ENCODE peak calls at places on chromosomes 6 and 20, in four cellular contexts. Q is astrocyte of the cerebellum; D is stimulated activated CD8-positive, alpha-beta memory T cell treated with anti-CD3 and anti-CD28 coated beads, Interleukin-2, amount 100 ng/mL, for 1 hour; X is IMR-90. G is an unnamed sample.

GRCh38 chr6:149453597-149454340 is 31.0 kb downstream of the ZC3H12D start:
- DNase-seq in Q (no peak), D (no peak), X (no peak), G (no peak)

GRCh38 chr6:152821525-152821924 is 70.9 kb downstream of the VIP start:
- DNase-seq in Q (no peak), D (no peak), X (no peak), G (no peak)

GRCh38 chr6:138837246-138837645 is 41.4 kb downstream of the ECT2L start:
- DNase-seq in Q (no peak), D (no peak), X (no peak), G (no peak)

GRCh38 chr6:53517021-53517420 is 27.9 kb downstream of the GCLC start:
- DNase-seq in Q (no peak), D (no peak), X (no peak), G (no peak)

GRCh38 chr6:21996425-21997207 is 300.2 kb downstream of the PRL start:
- DNase-seq in Q (peak; percentile 12), D (no peak), X (no peak), G (no peak)

GRCh38 chr6:101803146-101803545 is 409.6 kb downstream of the GRIK2 start:
- DNase-seq in Q (no peak), D (no peak), X (peak; percentile 52), G (no peak)

GRCh38 chr20:47262365-47263013 is 94.0 kb downstream of the ZMYND8 start:
- DNase-seq in Q (no peak), D (no peak), X (no peak), G (no peak)

GRCh38 chr6:2378891-2379652 is 133.7 kb upstream of the GMDS start:
- DNase-seq in Q (no peak), D (no peak), X (peak; percentile 82), G (peak; percentile 24)

GRCh38 chr20:9506964-9507369 is 7.4 kb upstream of the LAMP5 start:
- DNase-seq in Q (no peak), D (no peak), X (no peak), G (no peak)

GRCh38 chr20:64101731-64102621 is 5.4 kb downstream of the NPBWR2 start:
- DNase-seq in Q (no peak), D (peak; percentile 45), X (no peak), G (peak; percentile 79)

GRCh38 chr6:25963426-25964123 is 973 bp downstream of the TRIM38 start:
- DNase-seq in Q (no peak), D (no peak), X (peak; percentile 16), G (no peak)

GRCh38 chr20:9059931-9060330 is 9.0 kb upstream of the PLCB4 start:
- DNase-seq in Q (peak; percentile 8), D (no peak), X (peak; percentile 68), G (no peak)

GRCh38 chr6:151692216-151692615 is 115.3 kb upstream of the ESR1 start:
- DNase-seq in Q (no peak), D (no peak), X (no peak), G (no peak)

GRCh38 chr6:147135211-147135672 is 69.0 kb upstream of the STXBP5 start:
- DNase-seq in Q (no peak), D (no peak), X (peak; percentile 95), G (no peak)

GRCh38 chr20:62994850-62995249 is 11.9 kb downstream of the BHLHE23 start:
- DNase-seq in Q (no peak), D (no peak), X (no peak), G (no peak)

GRCh38 chr6:42615518-42615917 is 51.7 kb downstream of the UBR2 start:
- DNase-seq in Q (no peak), D (no peak), X (no peak), G (no peak)

GRCh38 chr6:1382883-1383728 is 6.3 kb upstream of the FOXF2 start:
- DNase-seq in Q (no peak), D (no peak), X (no peak), G (no peak)

G was measured in activated CD8-positive, alpha-beta T cell treated with anti-CD3 and anti-CD28 coated beads for 36 hours.